ENCODE peak calls at places on chromosomes 6 and 20, in six cellular contexts. D is A549, A is HEK293T, Q is K562, P is GM12878, R is HepG2. G is an unnamed sample.

GRCh38 chr20:5222919-5223634 is 93.7 kb downstream of the PROKR2 start:
- DNase-seq in R (peak; percentile 67), Q (peak; percentile 47), D (peak; percentile 63), A (peak; percentile 62), P (peak; percentile 13), G (peak; percentile 69)

GRCh38 chr20:32652739-32653526 is 20.8 kb downstream of the C20orf203 start:
- DNase-seq in A (peak; percentile 90), P (no peak), Q (peak; percentile 90), R (peak; percentile 89), D (peak; percentile 76), G (peak; percentile 66)

GRCh38 chr20:62689861-62690644 is 18.6 kb upstream of the NTSR1 start:
- DNase-seq in A (no peak), Q (no peak), P (no peak), D (no peak), R (no peak), G (no peak)

GRCh38 chr20:64238851-64239387 is 16.6 kb upstream of the PCMTD2 start:
- DNase-seq in Q (no peak), R (peak; percentile 49), A (no peak), D (no peak), P (peak; percentile 36), G (no peak)

GRCh38 chr6:14728396-14729024 is 517.4 kb upstream of the JARID2 start:
- DNase-seq in Q (peak; percentile 74), R (no peak), D (no peak), P (no peak), A (no peak), G (peak; percentile 89)

GRCh38 chr20:38649275-38649891 is 47.8 kb downstream of the ARHGAP40 start:
- DNase-seq in Q (peak; percentile 44), R (peak; percentile 59), D (peak; percentile 46), A (peak; percentile 53), P (no peak), G (no peak)

GRCh38 chr6:31086788-31087440 is 25.5 kb downstream of the C6orf15 start:
- DNase-seq in Q (no peak), P (no peak), R (no peak), A (no peak), D (no peak), G (peak; percentile 84)

GRCh38 chr20:50019466-50020256 is 36.9 kb downstream of the SNAI1 start:
- DNase-seq in R (no peak), D (no peak), P (no peak), Q (no peak), A (no peak), G (no peak)

GRCh38 chr6:105370316-105370715 is 32.6 kb downstream of the PREP start:
- DNase-seq in D (no peak), R (no peak), A (no peak), Q (no peak), P (no peak), G (no peak)

GRCh38 chr20:61727761-61728160 is 337.9 kb downstream of the TAF4 start:
- DNase-seq in A (no peak), Q (no peak), D (no peak), P (no peak), R (no peak), G (no peak)

GRCh38 chr6:32641122-32641521 is 3.9 kb downstream of the HLA-DQA1 start:
- DNase-seq in D (no peak), R (no peak), Q (no peak), P (no peak), A (no peak), G (no peak)

GRCh38 chr6:166862287-166862977 is 93.9 kb downstream of the RNASET2 start:
- DNase-seq in R (no peak), P (no peak), A (peak; percentile 74), D (no peak), Q (no peak), G (no peak)

DNA sequence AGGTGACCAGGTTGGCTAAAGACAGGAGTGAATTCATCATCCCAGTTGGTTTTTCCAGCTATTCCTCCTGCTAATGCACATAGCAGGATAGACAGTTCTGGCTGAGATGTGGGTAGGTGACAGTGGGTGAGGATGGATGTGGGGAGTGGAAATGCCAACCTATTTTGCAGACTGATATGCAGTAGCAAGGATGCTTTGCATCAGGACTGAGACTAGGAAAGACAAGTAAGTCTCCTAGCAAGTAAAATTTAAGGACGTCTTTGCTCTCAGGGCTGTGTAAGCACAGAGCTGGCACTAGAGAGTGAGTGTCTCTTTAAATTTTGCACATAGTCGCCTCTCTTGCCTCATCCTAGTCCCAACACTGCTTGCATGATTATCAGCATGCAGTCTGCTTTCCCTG is 368.1 kb upstream of the PLCB4 start:
- DNase-seq in Q (no peak), D (no peak), A (no peak), P (no peak), R (no peak), G (no peak)
- TF ChIP-seq BHLHE40 in Q (no peak), D (no peak), A (no peak), P (no peak), R (no peak), G (no peak)

GRCh38 chr20:17875106-17875980 is 93.3 kb downstream of the SNX5 start:
- DNase-seq in A (no peak), D (peak; percentile 69), P (no peak), Q (no peak), R (peak; percentile 92), G (peak; percentile 55)
- TF ChIP-seq BHLHE40 in A (no peak), D (no peak), P (no peak), Q (no peak), R (peak; percentile 32), G (no peak)

GRCh38 chr20:37538003-37538402 is 10.3 kb upstream of the BLCAP start:
- DNase-seq in P (no peak), A (no peak), D (peak; percentile 56), R (peak; percentile 48), Q (no peak), G (peak; percentile 55)
- TF ChIP-seq BHLHE40 in P (no peak), A (no peak), D (no peak), R (no peak), Q (no peak), G (no peak)

GRCh38 chr6:3444276-3445088 is 12.4 kb downstream of the SLC22A23 start:
- DNase-seq in P (no peak), A (no peak), D (no peak), R (peak; percentile 62), Q (no peak), G (no peak)
- TF ChIP-seq BHLHE40 in P (no peak), A (no peak), D (no peak), R (no peak), Q (no peak), G (no peak)

DNA sequence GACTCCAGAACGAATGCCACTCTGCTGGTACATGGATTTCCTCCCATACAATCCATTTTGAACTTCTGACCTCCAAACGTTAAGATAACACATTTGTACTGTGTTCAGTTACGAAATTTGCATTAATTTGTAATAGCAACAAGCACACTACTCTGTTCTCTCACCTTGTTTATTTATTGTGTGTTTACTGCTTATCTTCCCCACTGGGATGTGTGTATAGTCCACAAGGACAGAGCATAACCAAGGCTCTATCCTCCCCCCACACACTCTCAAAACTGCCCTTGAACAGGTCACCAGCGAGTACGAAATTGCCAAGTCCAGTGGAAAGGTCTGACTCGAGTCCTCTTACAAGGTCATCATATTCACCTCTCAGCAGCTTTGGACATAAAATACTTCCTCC is 18.6 kb downstream of the ADTRP start:
- DNase-seq in Q (no peak), R (no peak), P (no peak), A (no peak), D (no peak), G (no peak)
- TF ChIP-seq BHLHE40 in Q (no peak), R (no peak), P (no peak), A (no peak), D (no peak), G (no peak)

GRCh38 chr6:130447374-130447773 is 81.6 kb downstream of the TMEM200A start:
- DNase-seq in R (no peak), A (no peak), P (no peak), Q (no peak), D (no peak), G (no peak)
- TF ChIP-seq BHLHE40 in R (no peak), A (no peak), P (no peak), Q (no peak), D (no peak), G (no peak)

G was measured in IMR-90.